ENCODE peak calls at places on chromosomes 11 and 22, in nine cellular contexts. L, B, S, K, U, J, Q, W and R are unnamed samples.

GRCh38 chr11:34583818-34584217 is 37.1 kb upstream of the EHF start:
- DNase-seq in L (no peak), B (no peak), S (no peak), K (no peak), U (no peak), J (no peak), Q (no peak), W (no peak), R (no peak)

GRCh38 chr11:61868601-61869476 is 22.5 kb downstream of the FADS3 start:
- DNase-seq in L (no peak), B (no peak), S (no peak), K (no peak), U (no peak), J (no peak), Q (no peak), W (no peak), R (no peak)

GRCh38 chr11:17384002-17384511 is 4.4 kb downstream of the KCNJ11 start:
- DNase-seq in L (peak; percentile 65), B (peak; percentile 95), S (peak; percentile 82), K (peak; percentile 93), U (peak; percentile 67), J (peak; percentile 66), Q (peak; percentile 78), W (peak; percentile 58), R (peak; percentile 87)

GRCh38 chr11:78399136-78399535 is 18.5 kb downstream of the GAB2 start:
- DNase-seq in L (no peak), B (no peak), S (no peak), K (no peak), U (no peak), J (no peak), Q (no peak), W (no peak), R (no peak)

GRCh38 chr11:74739546-74740270 is 8.5 kb upstream of the CHRDL2 start:
- DNase-seq in L (peak; percentile 44), B (peak; percentile 84), S (peak; percentile 76), K (no peak), U (peak; percentile 45), J (peak; percentile 41), Q (no peak), W (peak; percentile 46), R (peak; percentile 70)

GRCh38 chr11:35126000-35126878 is 12.7 kb upstream of the CD44 start:
- DNase-seq in L (no peak), B (no peak), S (no peak), K (no peak), U (no peak), J (no peak), Q (no peak), W (no peak), R (no peak)

GRCh38 chr22:49021926-49022815 is 805.5 kb downstream of the BRD1 start:
- DNase-seq in L (no peak), B (peak; percentile 78), S (no peak), K (peak; percentile 43), U (no peak), J (no peak), Q (no peak), W (no peak), R (no peak)

GRCh38 chr22:38133331-38133730 is 22.8 kb upstream of the BAIAP2L2 start:
- DNase-seq in L (no peak), B (no peak), S (no peak), K (peak; percentile 32), U (no peak), J (no peak), Q (no peak), W (no peak), R (no peak)

GRCh38 chr11:18091731-18092130 is 14.2 kb downstream of the SAAL1 start:
- DNase-seq in L (no peak), B (no peak), S (no peak), K (no peak), U (peak; percentile 52), J (no peak), Q (no peak), W (no peak), R (peak; percentile 52)

GRCh38 chr11:122727101-122727929 is 71.8 kb downstream of the UBASH3B start:
- DNase-seq in L (no peak), B (no peak), S (no peak), K (no peak), U (no peak), J (no peak), Q (no peak), W (no peak), R (no peak)

GRCh38 chr11:14323118-14323676 is 35.8 kb downstream of the RRAS2 start:
- DNase-seq in L (no peak), B (no peak), S (no peak), K (no peak), U (no peak), J (no peak), Q (no peak), W (no peak), R (no peak)

GRCh38 chr22:17576475-17576874 is 13.2 kb downstream of the SLC25A18 start:
- DNase-seq in L (no peak), B (no peak), S (peak; percentile 99), K (no peak), U (peak; percentile 99), J (no peak), Q (no peak), W (no peak), R (peak; percentile 85)

DNA sequence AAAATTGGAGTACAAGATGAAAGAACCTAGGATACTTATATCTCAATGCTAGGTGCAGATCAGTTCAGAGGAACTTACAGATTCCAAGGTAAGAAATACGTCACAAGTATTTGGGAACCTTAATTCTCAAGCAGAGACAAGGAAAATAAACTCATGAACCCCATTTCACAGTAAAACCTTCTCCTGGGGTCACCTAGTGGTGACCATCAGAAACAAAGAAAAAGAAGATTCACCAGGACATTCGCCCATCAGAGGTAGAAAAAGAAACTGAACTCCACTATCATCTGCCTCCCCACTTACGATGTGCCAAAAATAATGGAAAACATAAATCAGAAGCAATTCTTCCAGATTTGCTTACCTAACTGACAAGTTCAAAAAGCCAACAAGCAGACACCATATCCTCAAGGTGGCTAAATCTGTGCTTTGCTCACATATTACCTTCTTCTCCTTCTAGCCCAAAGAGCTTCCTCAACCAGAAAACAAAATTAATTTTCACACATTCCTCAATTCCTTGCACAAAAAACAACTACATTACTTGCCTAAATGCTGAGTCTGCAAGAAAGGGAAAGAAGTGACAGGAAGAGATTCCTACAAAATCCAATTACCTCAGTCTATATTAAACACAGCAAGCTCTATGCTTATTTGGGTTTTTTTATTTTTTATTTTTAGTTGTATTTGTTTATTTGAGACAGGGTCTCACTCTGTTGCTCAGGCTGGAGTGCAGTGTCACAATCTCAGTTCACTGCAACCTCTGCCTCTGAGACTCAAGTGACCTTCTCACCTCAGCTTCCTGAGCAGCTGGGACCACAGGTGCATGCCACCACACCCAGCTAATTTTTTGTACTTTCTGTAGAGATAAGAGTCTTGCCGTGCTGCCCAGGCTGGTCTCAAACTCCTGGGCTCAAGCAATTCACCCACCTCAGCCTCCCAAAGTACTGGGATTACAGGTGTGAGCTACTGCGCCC is 4.7 kb downstream of the DENND5A start:
- DNase-seq in L (no peak), B (no peak), S (no peak), K (peak; percentile 72), U (no peak), J (no peak), Q (no peak), W (no peak), R (no peak)
- TF ChIP-seq CTCF in L (peak; percentile 41), B (no peak), S (no peak), K (no peak), U (peak; percentile 17), J (peak; percentile 51), Q (peak; percentile 49), W (peak; percentile 33), R (peak; percentile 40)

GRCh38 chr11:22190827-22191463 is 1.9 kb upstream of the ANO5 start:
- DNase-seq in L (no peak), B (no peak), S (no peak), K (no peak), U (no peak), J (no peak), Q (no peak), W (no peak), R (no peak)

GRCh38 chr11:22189660-22190059 is 3.2 kb upstream of the ANO5 start:
- DNase-seq in L (no peak), B (no peak), S (no peak), K (no peak), U (no peak), J (no peak), Q (no peak), W (no peak), R (no peak)

GRCh38 chr11:22192642-22193347 is at the start of gene ANO5:
- DNase-seq in L (no peak), B (peak; percentile 85), S (peak; percentile 8), K (peak; percentile 78), U (peak; percentile 17), J (no peak), Q (peak; percentile 74), W (peak; percentile 36), R (no peak)

GRCh38 chr11:22193348-22194051 is 615 bp downstream of the ANO5 start:
- DNase-seq in L (no peak), B (peak; percentile 80), S (no peak), K (peak; percentile 73), U (peak; percentile 21), J (no peak), Q (peak; percentile 43), W (peak; percentile 5), R (no peak)

DNA sequence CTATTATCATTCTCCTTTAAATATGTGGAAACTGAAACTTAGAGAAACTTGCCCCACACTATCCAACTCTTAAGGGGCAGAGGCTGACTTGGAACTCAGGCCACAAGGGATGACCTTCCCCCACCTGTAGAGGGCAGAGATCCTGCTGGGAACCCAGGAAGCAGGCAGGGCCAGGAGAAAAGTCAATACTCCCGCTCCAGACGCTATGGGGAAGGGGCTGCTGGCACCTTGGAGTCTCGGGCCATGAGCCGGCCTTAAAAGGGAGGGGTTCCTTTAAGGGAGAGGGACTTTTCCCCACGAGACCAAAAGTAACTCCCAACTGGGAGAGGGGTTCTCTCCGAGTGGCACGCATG is 620 bp upstream of the ANO5 start:
- DNase-seq in L (no peak), B (no peak), S (no peak), K (no peak), U (peak; percentile 0), J (no peak), Q (no peak), W (peak; percentile 27), R (no peak)
- H3K4me3 ChIP-seq in L (no peak overlapping the region), B (peak overlapping the region; percentile 44), S (no peak overlapping the region), K (peak overlapping the region; percentile 43), U (peak overlapping the region; percentile 51), J (peak overlapping the region; percentile 54), Q (peak overlapping the region; percentile 75), W (peak overlapping the region; percentile 90), R (no peak overlapping the region)

DNA sequence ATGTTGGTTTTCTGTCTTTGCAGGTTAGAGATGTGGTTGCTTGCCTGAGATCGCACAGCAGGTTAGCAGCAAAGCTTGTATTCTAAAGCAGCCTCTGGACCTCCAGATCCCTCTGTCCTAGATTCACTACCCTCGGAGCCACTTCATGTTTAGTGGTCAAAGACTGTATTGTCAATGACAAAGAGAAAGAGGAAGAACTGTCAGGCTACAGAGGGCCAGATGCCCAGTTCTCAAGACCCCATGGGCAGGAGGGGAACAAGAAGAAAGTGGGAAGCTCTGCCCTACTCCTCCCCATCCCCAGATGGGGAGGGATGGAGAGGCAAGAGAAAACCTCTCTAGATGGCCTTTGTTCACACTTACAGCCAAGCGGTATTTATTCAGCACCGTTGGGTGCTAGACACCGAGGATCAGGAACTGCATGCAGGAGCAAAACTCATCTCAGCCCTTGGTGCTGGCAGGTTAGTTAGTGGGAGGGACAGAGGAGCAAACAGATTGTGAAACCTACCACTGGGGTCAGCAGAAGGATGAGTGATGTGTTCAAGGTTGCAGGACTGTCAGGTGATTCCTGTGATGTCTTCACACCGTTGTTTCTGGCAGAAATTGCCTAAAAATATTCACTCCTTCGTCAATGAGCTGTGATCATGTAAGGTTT is 38.3 kb upstream of the PTPRJ start:
- DNase-seq in L (no peak), B (no peak), S (no peak), K (no peak), U (no peak), J (no peak), Q (no peak), W (no peak), R (no peak)
- TF ChIP-seq CTCF in L (no peak), B (no peak), S (no peak), K (no peak), U (no peak), J (no peak), Q (no peak), W (no peak), R (no peak)

GRCh38 chr22:26656896-26657851 is at the start of gene MIAT:
- DNase-seq in L (no peak), B (peak; percentile 87), S (peak; percentile 21), K (peak; percentile 91), U (peak; percentile 48), J (no peak), Q (peak; percentile 66), W (no peak), R (no peak)
- H3K4me3 ChIP-seq in L (peak within 1 kb of the TSS; percentile 69), B (no peak within 1 kb of the TSS), S (no peak within 1 kb of the TSS), K (peak within 1 kb of the TSS; percentile 32), U (peak within 1 kb of the TSS; percentile 71), J (peak within 1 kb of the TSS; percentile 38), Q (peak within 1 kb of the TSS; percentile 68), W (peak within 1 kb of the TSS; percentile 71), R (peak within 1 kb of the TSS; percentile 29)